ENCODE peak calls at places on chromosomes 2 and 18, in six cellular contexts. One of them, this sample, is unnamed.

GRCh38 chr2:76279142-76279541 is 568.4 kb upstream of the GCFC2 start:
- DNase-seq in activated T-cell treated with anti-CD3 and anti-CD28 coated beads, Interleukin-2, amount 50 U/mL, for 4 hours: no peak
- DNase-seq in immature natural killer cell: no peak
- DNase-seq in choroid plexus epithelial cell: no peak
- DNase-seq in left ventricle myocardium inferior: no peak
- DNase-seq in CD8-positive, alpha-beta T cell: no peak
- DNase-seq in this sample: no peak

GRCh38 chr18:12066910-12067511 is 26.6 kb upstream of the ANKRD62 start:
- DNase-seq in activated T-cell treated with anti-CD3 and anti-CD28 coated beads, Interleukin-2, amount 50 U/mL, for 4 hours: no peak
- DNase-seq in immature natural killer cell: no peak
- DNase-seq in choroid plexus epithelial cell: no peak
- DNase-seq in left ventricle myocardium inferior: no peak
- DNase-seq in CD8-positive, alpha-beta T cell: no peak
- DNase-seq in this sample: peak; percentile 10

GRCh38 chr18:47519277-47519676 is 267.8 kb upstream of the SKOR2 start:
- DNase-seq in activated T-cell treated with anti-CD3 and anti-CD28 coated beads, Interleukin-2, amount 50 U/mL, for 4 hours: no peak
- DNase-seq in immature natural killer cell: no peak
- DNase-seq in choroid plexus epithelial cell: no peak
- DNase-seq in left ventricle myocardium inferior: no peak
- DNase-seq in CD8-positive, alpha-beta T cell: no peak
- DNase-seq in this sample: no peak

GRCh38 chr2:123670286-123670685 is 354.8 kb upstream of the CNTNAP5 start:
- DNase-seq in activated T-cell treated with anti-CD3 and anti-CD28 coated beads, Interleukin-2, amount 50 U/mL, for 4 hours: no peak
- DNase-seq in immature natural killer cell: no peak
- DNase-seq in choroid plexus epithelial cell: no peak
- DNase-seq in left ventricle myocardium inferior: no peak
- DNase-seq in CD8-positive, alpha-beta T cell: no peak
- DNase-seq in this sample: no peak

GRCh38 chr2:127389778-127390435 is 2.1 kb upstream of the MAP3K2 start:
- DNase-seq in activated T-cell treated with anti-CD3 and anti-CD28 coated beads, Interleukin-2, amount 50 U/mL, for 4 hours: no peak
- DNase-seq in immature natural killer cell: no peak
- DNase-seq in choroid plexus epithelial cell: no peak
- DNase-seq in left ventricle myocardium inferior: no peak
- DNase-seq in CD8-positive, alpha-beta T cell: no peak
- DNase-seq in this sample: no peak

GRCh38 chr2:112958428-112959108 is 19.2 kb upstream of the IL36G start:
- DNase-seq in activated T-cell treated with anti-CD3 and anti-CD28 coated beads, Interleukin-2, amount 50 U/mL, for 4 hours: no peak
- DNase-seq in immature natural killer cell: peak; percentile 33
- DNase-seq in choroid plexus epithelial cell: peak; percentile 79
- DNase-seq in left ventricle myocardium inferior: no peak
- DNase-seq in CD8-positive, alpha-beta T cell: no peak
- DNase-seq in this sample: peak; percentile 23

GRCh38 chr2:96531366-96531765 is 5.2 kb upstream of the ARID5A start:
- DNase-seq in activated T-cell treated with anti-CD3 and anti-CD28 coated beads, Interleukin-2, amount 50 U/mL, for 4 hours: no peak
- DNase-seq in immature natural killer cell: no peak
- DNase-seq in choroid plexus epithelial cell: no peak
- DNase-seq in left ventricle myocardium inferior: no peak
- DNase-seq in CD8-positive, alpha-beta T cell: no peak
- DNase-seq in this sample: no peak

GRCh38 chr2:28319118-28320008 is 73.3 kb upstream of the FOSL2 start:
- DNase-seq in activated T-cell treated with anti-CD3 and anti-CD28 coated beads, Interleukin-2, amount 50 U/mL, for 4 hours: no peak
- DNase-seq in immature natural killer cell: no peak
- DNase-seq in choroid plexus epithelial cell: peak; percentile 98
- DNase-seq in left ventricle myocardium inferior: no peak
- DNase-seq in CD8-positive, alpha-beta T cell: no peak
- DNase-seq in this sample: no peak

GRCh38 chr2:115290478-115290877 is 848.0 kb downstream of the DPP10 start:
- DNase-seq in activated T-cell treated with anti-CD3 and anti-CD28 coated beads, Interleukin-2, amount 50 U/mL, for 4 hours: no peak
- DNase-seq in immature natural killer cell: no peak
- DNase-seq in choroid plexus epithelial cell: no peak
- DNase-seq in left ventricle myocardium inferior: no peak
- DNase-seq in CD8-positive, alpha-beta T cell: no peak
- DNase-seq in this sample: no peak

GRCh38 chr2:181058378-181059269 is 78.2 kb downstream of the UBE2E3 start:
- DNase-seq in activated T-cell treated with anti-CD3 and anti-CD28 coated beads, Interleukin-2, amount 50 U/mL, for 4 hours: peak; percentile 29
- DNase-seq in immature natural killer cell: peak; percentile 21
- DNase-seq in choroid plexus epithelial cell: peak; percentile 62
- DNase-seq in left ventricle myocardium inferior: no peak
- DNase-seq in CD8-positive, alpha-beta T cell: peak; percentile 16
- DNase-seq in this sample: no peak

GRCh38 chr2:58521803-58522602 is 280.9 kb upstream of the FANCL start:
- DNase-seq in activated T-cell treated with anti-CD3 and anti-CD28 coated beads, Interleukin-2, amount 50 U/mL, for 4 hours: no peak
- DNase-seq in immature natural killer cell: no peak
- DNase-seq in choroid plexus epithelial cell: no peak
- DNase-seq in left ventricle myocardium inferior: no peak
- DNase-seq in CD8-positive, alpha-beta T cell: no peak
- DNase-seq in this sample: no peak

GRCh38 chr2:98347298-98348065 is 1.2 kb downstream of the CNGA3 start:
- DNase-seq in activated T-cell treated with anti-CD3 and anti-CD28 coated beads, Interleukin-2, amount 50 U/mL, for 4 hours: no peak
- DNase-seq in immature natural killer cell: no peak
- DNase-seq in choroid plexus epithelial cell: no peak
- DNase-seq in left ventricle myocardium inferior: no peak
- DNase-seq in CD8-positive, alpha-beta T cell: no peak
- DNase-seq in this sample: no peak

GRCh38 chr2:237319887-237320286 is 94.1 kb downstream of the COL6A3 start:
- DNase-seq in activated T-cell treated with anti-CD3 and anti-CD28 coated beads, Interleukin-2, amount 50 U/mL, for 4 hours: no peak
- DNase-seq in immature natural killer cell: no peak
- DNase-seq in choroid plexus epithelial cell: no peak
- DNase-seq in left ventricle myocardium inferior: no peak
- DNase-seq in CD8-positive, alpha-beta T cell: no peak
- DNase-seq in this sample: no peak